ENCODE peak calls at places on chromosomes 16 and 17, in ten cellular contexts. E is SK-N-SH; H is T47D; B is WERI-Rb-1; Z is kidney glomerular epithelial cell; T is progenitor cell of endocrine pancreas; R is posterior cingulate gyrus; J is CD8-positive, alpha-beta T cell; F is CD4-positive, alpha-beta T cell; Y is AG09309. U is an unnamed sample.

GRCh38 chr17:46820592-46821450 is 2.3 kb upstream of the WNT3 start:
- DNase-seq in E (no peak), H (no peak), B (no peak), Z (no peak), T (no peak), R (no peak), J (no peak), F (no peak), Y (no peak), U (no peak)

GRCh38 chr16:28029387-28030002 is 34.0 kb downstream of the GSG1L start:
- DNase-seq in E (no peak), H (no peak), B (no peak), Z (no peak), T (no peak), R (no peak), J (no peak), F (no peak), Y (no peak), U (no peak)

GRCh38 chr17:28735242-28735722 is 6.7 kb downstream of the NEK8 start:
- DNase-seq in E (no peak), H (no peak), B (no peak), Z (no peak), T (no peak), R (peak), J (no peak), F (no peak), Y (no peak), U (no peak)

GRCh38 chr17:4604111-4604644 is 19.8 kb downstream of the SMTNL2 start:
- DNase-seq in E (peak), H (no peak), B (no peak), Z (no peak), T (no peak), R (peak), J (no peak), F (no peak), Y (no peak), U (no peak)

GRCh38 chr16:87216824-87217205 is 100.4 kb downstream of the C16orf95 start:
- DNase-seq in E (no peak), H (no peak), B (no peak), Z (no peak), T (no peak), R (no peak), J (no peak), F (no peak), Y (no peak), U (no peak)

GRCh38 chr17:82822281-82822680 is 17.5 kb downstream of the ZNF750 start:
- DNase-seq in E (no peak), H (no peak), B (no peak), Z (no peak), T (no peak), R (peak), J (no peak), F (no peak), Y (no peak), U (no peak)

GRCh38 chr17:12744298-12744697 is 45.0 kb upstream of the ARHGAP44 start:
- DNase-seq in E (no peak), H (no peak), B (peak), Z (no peak), T (no peak), R (no peak), J (no peak), F (no peak), Y (no peak), U (no peak)

GRCh38 chr16:88978608-88979346 is 1.8 kb upstream of the CBFA2T3 start:
- DNase-seq in E (no peak), H (no peak), B (no peak), Z (no peak), T (no peak), R (no peak), J (no peak), F (no peak), Y (no peak), U (no peak)

GRCh38 chr17:55072910-55073309 is 104.3 kb downstream of the STXBP4 start:
- DNase-seq in E (no peak), H (no peak), B (no peak), Z (no peak), T (no peak), R (no peak), J (no peak), F (no peak), Y (no peak), U (no peak)

GRCh38 chr17:4097165-4097960 is 45.5 kb downstream of the ZZEF1 start:
- DNase-seq in E (no peak), H (no peak), B (peak), Z (no peak), T (no peak), R (no peak), J (no peak), F (no peak), Y (no peak), U (no peak)

GRCh38 chr16:78127130-78127529 is 27.7 kb downstream of the WWOX start:
- DNase-seq in E (no peak), H (peak), B (no peak), Z (no peak), T (no peak), R (no peak), J (no peak), F (no peak), Y (peak), U (no peak)

GRCh38 chr16:30354423-30355143 is 525 bp downstream of the CD2BP2 start:
- DNase-seq in E (peak), H (peak), B (no peak), Z (no peak), T (no peak), R (peak), J (no peak), F (no peak), Y (no peak), U (no peak)

GRCh38 chr16:56190903-56191806 is at the start of gene GNAO1:
- DNase-seq in E (peak), H (peak), B (peak), Z (no peak), T (peak), R (peak), J (peak), F (peak), Y (no peak), U (peak)

GRCh38 chr16:50320310-50320709 is 48.5 kb downstream of the BRD7 start:
- DNase-seq in E (no peak), H (no peak), B (no peak), Z (no peak), T (no peak), R (no peak), J (no peak), F (no peak), Y (no peak), U (no peak)

GRCh38 chr16:66902648-66903543 is 15.8 kb downstream of the CDH16 start:
- DNase-seq in E (peak), H (no peak), B (peak), Z (no peak), T (no peak), R (no peak), J (no peak), F (no peak), Y (no peak), U (no peak)

GRCh38 chr17:20992987-20993862 is 49.6 kb downstream of the USP22 start:
- DNase-seq in E (peak), H (peak), B (peak), Z (no peak), T (peak), R (peak), J (peak), F (peak), Y (peak), U (peak)

GRCh38 chr16:20734056-20734455 is 7.6 kb downstream of the THUMPD1 start:
- DNase-seq in E (no peak), H (no peak), B (no peak), Z (no peak), T (no peak), R (no peak), J (no peak), F (no peak), Y (no peak), U (no peak)

GRCh38 chr16:1903845-1904820 is 14.1 kb downstream of the HS3ST6 start:
- DNase-seq in E (peak), H (no peak), B (no peak), Z (no peak), T (no peak), R (no peak), J (no peak), F (no peak), Y (no peak), U (no peak)

GRCh38 chr17:72457712-72458111 is 336.9 kb downstream of the SOX9 start:
- DNase-seq in E (no peak), H (no peak), B (no peak), Z (no peak), T (no peak), R (no peak), J (no peak), F (no peak), Y (no peak), U (no peak)

GRCh38 chr17:46053911-46054534 is 55.0 kb downstream of the STH start:
- DNase-seq in E (no peak), H (no peak), B (peak), Z (no peak), T (no peak), R (no peak), J (no peak), F (no peak), Y (no peak), U (no peak)

GRCh38 chr17:81666092-81666341 is 388 bp downstream of the OXLD1 start:
- DNase-seq in E (no peak), H (no peak), B (peak), Z (no peak), T (no peak), R (no peak), J (no peak), F (no peak), Y (no peak), U (no peak)

GRCh38 chr17:57890857-57891232 is 41.0 kb upstream of the MRPS23 start:
- DNase-seq in E (no peak), H (peak), B (no peak), Z (no peak), T (no peak), R (peak), J (no peak), F (no peak), Y (no peak), U (no peak)

U was measured in prostate gland.